ENCODE peak calls at places on chromosomes 16 and 17, in eight cellular contexts. S, U, O, G, Z, Y, C and E are unnamed samples.

GRCh38 chr16:88526906-88527185 is 43.4 kb upstream of the ZC3H18 start:
- DNase-seq in S (no peak), U (no peak), O (no peak), G (no peak), Z (no peak), Y (no peak), C (no peak), E (no peak)

GRCh38 chr16:84985079-84986065 is 26.0 kb downstream of the ZDHHC7 start:
- DNase-seq in S (no peak), U (peak), O (peak), G (no peak), Z (no peak), Y (peak), C (no peak), E (no peak)

GRCh38 chr16:27717726-27718125 is 167.8 kb downstream of the KATNIP start:
- DNase-seq in S (no peak), U (peak), O (no peak), G (no peak), Z (no peak), Y (no peak), C (no peak), E (no peak)

GRCh38 chr16:81524382-81524781 is 79.8 kb downstream of the CMIP start:
- DNase-seq in S (no peak), U (no peak), O (no peak), G (no peak), Z (no peak), Y (no peak), C (no peak), E (no peak)

GRCh38 chr17:76659928-76660614 is 16.5 kb upstream of the ST6GALNAC1 start:
- DNase-seq in S (no peak), U (no peak), O (peak), G (no peak), Z (no peak), Y (no peak), C (peak), E (no peak)

GRCh38 chr17:75487351-75488070 is 27.8 kb downstream of the CASKIN2 start:
- DNase-seq in S (no peak), U (peak), O (no peak), G (no peak), Z (no peak), Y (no peak), C (peak), E (no peak)

GRCh38 chr16:75066861-75067447 is 49.6 kb downstream of the LDHD start:
- DNase-seq in S (no peak), U (no peak), O (no peak), G (no peak), Z (no peak), Y (no peak), C (no peak), E (no peak)

GRCh38 chr16:87607223-87607622 is 4.9 kb downstream of the JPH3 start:
- DNase-seq in S (no peak), U (peak), O (no peak), G (no peak), Z (no peak), Y (no peak), C (no peak), E (no peak)

GRCh38 chr16:68972720-68973119 is 129.4 kb downstream of the TANGO6 start:
- DNase-seq in S (no peak), U (no peak), O (peak), G (no peak), Z (no peak), Y (peak), C (peak), E (no peak)

GRCh38 chr17:39191750-39192510 is 5.5 kb downstream of the CACNB1 start:
- DNase-seq in S (no peak), U (no peak), O (no peak), G (no peak), Z (no peak), Y (no peak), C (no peak), E (no peak)

DNA sequence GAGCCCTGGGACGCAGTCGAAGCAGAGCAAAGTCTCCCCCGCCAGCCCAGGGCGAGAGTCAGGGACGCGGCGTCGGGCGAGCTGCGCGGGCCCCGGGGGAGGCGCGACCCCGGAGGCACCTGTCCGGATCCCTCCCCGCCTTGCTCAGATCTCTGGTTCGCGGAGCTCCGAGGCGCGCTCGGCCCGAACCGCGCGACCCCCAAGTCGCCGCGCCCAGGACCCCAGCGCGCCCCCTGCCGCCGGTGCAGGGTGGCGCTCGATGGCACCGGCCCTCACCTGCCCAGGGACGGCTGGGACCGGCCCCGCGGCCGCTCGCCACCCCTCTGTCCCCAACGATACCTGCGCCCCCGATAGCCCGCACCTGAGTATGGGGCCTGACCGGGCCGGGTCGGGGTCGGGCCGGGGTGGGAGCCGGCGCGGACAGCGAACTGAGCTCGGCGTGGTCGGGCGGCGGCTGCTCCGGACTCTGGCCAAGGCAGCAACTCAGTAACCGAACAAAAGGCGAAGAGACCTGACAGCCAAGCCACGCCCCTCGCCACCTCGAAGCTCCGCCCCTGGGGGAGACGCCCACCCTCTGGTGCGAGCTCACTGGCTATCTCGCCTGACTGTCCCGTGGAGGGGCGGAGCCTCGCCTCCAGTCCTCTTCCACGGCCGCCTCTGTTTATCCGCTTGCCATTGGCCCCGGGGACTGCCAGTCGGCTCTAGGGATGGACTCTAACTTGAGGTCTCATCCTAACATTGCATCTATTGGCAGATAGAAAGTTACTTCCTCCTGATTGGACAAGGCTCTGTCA is at the start of gene JUP:
- DNase-seq in S (peak), U (peak), O (peak), G (peak), Z (peak), Y (peak), C (peak), E (peak)
- TF ChIP-seq POLR2A in S (peak), U (peak), O (peak), G (peak), Z (peak), Y (peak), C (peak), E (peak)

GRCh38 chr17:8223356-8224063 is 13.1 kb upstream of the AURKB start:
- DNase-seq in S (peak), U (peak), O (peak), G (peak), Z (peak), Y (peak), C (peak), E (no peak)
- TF ChIP-seq POLR2A in S (no peak), U (no peak), O (peak), G (no peak), Z (no peak), Y (no peak), C (peak), E (no peak)

GRCh38 chr17:81552244-81553017 is at the start of gene FAAP100:
- DNase-seq in S (peak), U (peak), O (peak), G (peak), Z (peak), Y (peak), C (peak), E (peak)
- TF ChIP-seq POLR2A in S (peak), U (peak), O (peak), G (peak), Z (no peak), Y (peak), C (peak), E (peak)

GRCh38 chr17:40542562-40543411 is 22.5 kb downstream of the CCR7 start:
- DNase-seq in S (no peak), U (peak), O (peak), G (peak), Z (peak), Y (peak), C (no peak), E (no peak)
- TF ChIP-seq POLR2A in S (no peak), U (no peak), O (no peak), G (no peak), Z (no peak), Y (peak), C (no peak), E (no peak)

GRCh38 chr16:67228034-67228785 is 1.3 kb downstream of the TMEM208 start:
- DNase-seq in S (no peak), U (peak), O (no peak), G (no peak), Z (no peak), Y (no peak), C (no peak), E (no peak)
- TF ChIP-seq POLR2A in S (no peak), U (no peak), O (no peak), G (no peak), Z (no peak), Y (no peak), C (no peak), E (no peak)

GRCh38 chr17:8838551-8839095 is 28.9 kb downstream of the PIK3R6 start:
- DNase-seq in S (no peak), U (no peak), O (no peak), G (no peak), Z (peak), Y (no peak), C (no peak), E (no peak)

GRCh38 chr17:8835631-8836364 is 31.7 kb downstream of the PIK3R6 start:
- DNase-seq in S (no peak), U (no peak), O (no peak), G (no peak), Z (peak), Y (no peak), C (no peak), E (no peak)

GRCh38 chr17:8836821-8837426 is 30.6 kb downstream of the PIK3R6 start:
- DNase-seq in S (no peak), U (no peak), O (no peak), G (no peak), Z (peak), Y (no peak), C (no peak), E (no peak)

GRCh38 chr17:8839410-8839935 is 28.0 kb downstream of the PIK3R6 start:
- DNase-seq in S (no peak), U (no peak), O (no peak), G (no peak), Z (peak), Y (no peak), C (no peak), E (no peak)

DNA sequence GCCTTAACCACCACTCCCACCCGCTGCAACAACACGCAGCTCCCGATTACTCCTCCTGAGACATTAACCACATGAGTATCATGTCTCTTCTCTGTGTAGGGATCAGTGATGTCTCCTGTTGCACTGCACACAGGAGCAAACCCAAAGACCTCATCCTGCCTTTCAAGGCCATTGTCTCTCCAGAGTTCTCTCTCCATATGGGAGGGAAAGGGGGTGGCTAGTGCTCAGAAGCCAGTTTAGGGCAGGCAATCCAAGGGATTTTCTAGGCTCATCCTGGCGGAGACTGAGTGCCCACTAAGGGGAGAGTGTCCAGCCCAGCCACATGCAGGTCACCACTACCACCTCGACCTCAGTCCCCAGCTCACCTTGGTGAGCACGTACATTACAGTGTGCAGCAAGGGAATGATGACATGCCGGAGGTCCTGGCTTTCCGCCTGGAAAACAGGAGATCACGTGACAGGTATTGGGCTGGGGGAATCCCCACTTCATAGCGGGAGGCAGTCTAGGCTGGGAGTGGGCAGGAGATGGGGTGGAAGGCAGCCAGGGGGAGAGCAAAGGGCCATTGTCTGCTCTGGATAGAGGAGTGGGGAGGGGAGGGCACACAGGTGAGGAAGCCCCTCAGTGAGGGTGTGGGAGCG is 29.9 kb downstream of the PIK3R6 start:
- DNase-seq in S (no peak), U (no peak), O (no peak), G (no peak), Z (peak), Y (no peak), C (no peak), E (no peak)
- TF ChIP-seq POLR2A in S (no peak), U (no peak), O (no peak), G (no peak), Z (no peak), Y (no peak), C (no peak), E (no peak)

DNA sequence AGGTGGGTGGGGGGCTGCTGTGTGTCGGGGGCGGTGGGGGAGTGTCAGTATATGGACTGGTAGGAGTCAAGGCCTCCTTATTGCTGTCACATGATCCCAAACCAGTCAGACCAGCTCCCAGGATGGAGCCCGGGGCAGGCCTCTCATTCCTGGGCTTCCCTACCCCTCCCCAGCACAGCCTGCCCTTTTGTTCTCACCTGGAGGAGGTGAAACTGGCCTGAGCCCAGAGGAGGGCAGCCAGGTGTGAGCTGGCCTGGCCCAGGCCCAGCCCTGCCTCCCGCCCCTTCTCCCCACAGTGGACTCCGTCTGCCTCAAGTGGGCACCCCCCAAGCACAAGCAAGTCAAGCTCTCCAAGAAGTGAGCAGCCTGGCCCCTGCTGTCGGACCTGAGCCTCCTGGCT is 4.6 kb downstream of the PRSS8 start:
- DNase-seq in S (peak), U (no peak), O (no peak), G (no peak), Z (peak), Y (no peak), C (no peak), E (no peak)
- TF ChIP-seq POLR2A in S (no peak), U (no peak), O (no peak), G (no peak), Z (no peak), Y (no peak), C (no peak), E (no peak)

GRCh38 chr16:73056383-73056782 is 8.5 kb upstream of the ZFHX3 start:
- DNase-seq in S (no peak), U (no peak), O (no peak), G (no peak), Z (no peak), Y (no peak), C (no peak), E (no peak)

GRCh38 chr16:73058221-73058615 is 10.3 kb upstream of the ZFHX3 start:
- DNase-seq in S (no peak), U (peak), O (no peak), G (no peak), Z (no peak), Y (no peak), C (peak), E (no peak)

GRCh38 chr16:73056911-73057310 is 9.0 kb upstream of the ZFHX3 start:
- DNase-seq in S (no peak), U (no peak), O (no peak), G (no peak), Z (no peak), Y (no peak), C (no peak), E (no peak)

GRCh38 chr16:73058616-73059409 is 10.9 kb upstream of the ZFHX3 start:
- DNase-seq in S (no peak), U (peak), O (peak), G (no peak), Z (no peak), Y (peak), C (peak), E (no peak)

DNA sequence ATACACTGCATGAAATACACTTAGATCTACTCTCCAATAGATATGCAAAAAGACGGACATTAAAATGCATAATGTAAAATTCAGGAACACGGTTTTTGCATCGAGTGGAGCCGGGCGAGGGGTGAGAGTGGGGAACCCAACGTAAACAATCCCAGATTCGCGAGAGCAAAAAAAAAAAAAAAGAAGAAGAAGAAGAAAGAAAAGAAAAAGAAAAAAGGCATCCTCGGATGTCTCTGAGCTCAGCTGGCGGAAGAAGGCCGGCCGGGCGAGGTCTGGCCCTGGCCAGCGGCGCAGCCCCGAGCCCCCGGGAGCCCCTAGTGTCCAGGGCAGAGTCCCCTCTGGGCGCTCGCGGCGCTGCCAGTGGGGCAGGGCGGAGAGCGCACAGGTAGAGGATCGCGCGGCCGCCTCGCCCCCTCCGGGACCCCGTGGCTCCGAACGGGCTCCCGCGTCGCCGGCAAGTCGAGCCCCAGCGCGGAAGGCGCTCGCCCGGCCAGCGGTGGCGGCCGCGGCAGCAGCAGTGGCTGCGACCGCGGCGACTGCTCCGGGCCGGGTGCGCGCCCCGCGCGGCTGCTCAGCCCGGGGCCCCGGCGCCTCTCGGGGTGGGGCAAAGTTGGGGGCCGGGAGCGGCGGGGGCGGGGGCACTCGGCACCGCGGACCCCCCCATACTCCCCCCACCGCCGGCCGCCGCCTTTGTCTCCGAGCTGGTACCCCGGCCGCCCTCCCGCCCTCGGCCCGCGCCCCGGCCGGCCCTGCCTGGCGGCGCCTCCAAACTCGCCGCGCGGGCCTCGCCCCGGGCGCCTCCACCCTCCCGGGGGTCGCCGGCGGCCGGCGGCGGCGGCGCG is 9.7 kb upstream of the ZFHX3 start:
- DNase-seq in S (no peak), U (no peak), O (no peak), G (no peak), Z (no peak), Y (no peak), C (peak), E (no peak)
- TF ChIP-seq POLR2A in S (peak), U (peak), O (peak), G (peak), Z (no peak), Y (peak), C (no peak), E (no peak)

DNA sequence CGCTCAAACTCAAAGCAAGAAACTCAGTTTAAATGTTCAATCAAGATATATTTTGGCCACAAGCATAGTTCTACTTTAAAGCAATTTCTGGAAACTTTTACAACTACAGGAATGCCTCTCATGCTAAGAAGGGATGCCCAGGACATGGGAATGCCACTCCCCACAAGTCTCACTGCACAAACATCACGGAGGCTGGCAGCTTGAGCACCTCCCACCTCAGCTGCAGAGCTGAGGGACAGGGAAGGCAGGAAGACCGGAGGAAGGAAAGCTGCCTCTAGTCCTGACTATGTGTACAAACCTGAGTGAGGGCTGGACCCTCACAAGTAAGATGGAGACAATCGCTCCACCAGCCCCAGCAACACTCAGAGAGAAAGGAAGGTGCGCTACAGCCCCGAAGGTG is 5.3 kb downstream of the AXIN1 start:
- DNase-seq in S (no peak), U (no peak), O (no peak), G (no peak), Z (no peak), Y (no peak), C (no peak), E (no peak)
- TF ChIP-seq POLR2A in S (no peak), U (no peak), O (no peak), G (no peak), Z (no peak), Y (no peak), C (no peak), E (no peak)